ENCODE peak calls at places on chromosomes 5 and 9, in seven cellular contexts. One of them, this sample, is unnamed.

GRCh38 chr5:93874080-93874479 is 132.7 kb upstream of the POU5F2 start:
- DNase-seq in nephron progenitor cell: no peak
- DNase-seq in lower leg skin: no peak
- DNase-seq in A549: no peak
- DNase-seq in HFFc6: peak
- DNase-seq in right lobe of liver: no peak
- DNase-seq in foreskin fibroblast: peak
- DNase-seq in this sample: no peak

GRCh38 chr5:154097031-154097430 is 58.3 kb downstream of the MFAP3 start:
- DNase-seq in nephron progenitor cell: peak
- DNase-seq in lower leg skin: no peak
- DNase-seq in A549: no peak
- DNase-seq in HFFc6: no peak
- DNase-seq in right lobe of liver: no peak
- DNase-seq in foreskin fibroblast: no peak
- DNase-seq in this sample: no peak

GRCh38 chr5:6183391-6184390 is 194.7 kb downstream of the MED10 start:
- DNase-seq in nephron progenitor cell: no peak
- DNase-seq in lower leg skin: peak
- DNase-seq in A549: no peak
- DNase-seq in HFFc6: no peak
- DNase-seq in right lobe of liver: no peak
- DNase-seq in foreskin fibroblast: no peak
- DNase-seq in this sample: no peak

GRCh38 chr9:16532681-16533450 is 337.6 kb downstream of the BNC2 start:
- DNase-seq in nephron progenitor cell: no peak
- DNase-seq in lower leg skin: no peak
- DNase-seq in A549: peak
- DNase-seq in HFFc6: peak
- DNase-seq in right lobe of liver: no peak
- DNase-seq in foreskin fibroblast: peak
- DNase-seq in this sample: no peak

GRCh38 chr9:131697097-131697496 is 42.8 kb downstream of the RAPGEF1 start:
- DNase-seq in nephron progenitor cell: peak
- DNase-seq in lower leg skin: peak
- DNase-seq in A549: no peak
- DNase-seq in HFFc6: no peak
- DNase-seq in right lobe of liver: no peak
- DNase-seq in foreskin fibroblast: no peak
- DNase-seq in this sample: no peak

GRCh38 chr9:13279284-13280162 is at the start of gene MPDZ:
- DNase-seq in nephron progenitor cell: peak
- DNase-seq in lower leg skin: peak
- DNase-seq in A549: peak
- DNase-seq in HFFc6: peak
- DNase-seq in right lobe of liver: peak
- DNase-seq in foreskin fibroblast: peak
- DNase-seq in this sample: peak

GRCh38 chr5:179246227-179246626 is 99.0 kb downstream of the ADAMTS2 start:
- DNase-seq in nephron progenitor cell: no peak
- DNase-seq in lower leg skin: no peak
- DNase-seq in A549: no peak
- DNase-seq in HFFc6: no peak
- DNase-seq in right lobe of liver: no peak
- DNase-seq in foreskin fibroblast: no peak
- DNase-seq in this sample: no peak

GRCh38 chr9:128940271-128940921 is 7.0 kb downstream of the DOLK start:
- DNase-seq in nephron progenitor cell: peak
- DNase-seq in lower leg skin: peak
- DNase-seq in A549: no peak
- DNase-seq in HFFc6: no peak
- DNase-seq in right lobe of liver: no peak
- DNase-seq in foreskin fibroblast: no peak
- DNase-seq in this sample: no peak

GRCh38 chr9:125990186-125990792 is 243.1 kb downstream of the PBX3 start:
- DNase-seq in nephron progenitor cell: no peak
- DNase-seq in lower leg skin: peak
- DNase-seq in A549: no peak
- DNase-seq in HFFc6: no peak
- DNase-seq in right lobe of liver: peak
- DNase-seq in foreskin fibroblast: no peak
- DNase-seq in this sample: no peak

GRCh38 chr9:73118297-73118696 is 33.4 kb upstream of the ANXA1 start:
- DNase-seq in nephron progenitor cell: no peak
- DNase-seq in lower leg skin: no peak
- DNase-seq in A549: no peak
- DNase-seq in HFFc6: no peak
- DNase-seq in right lobe of liver: no peak
- DNase-seq in foreskin fibroblast: no peak
- DNase-seq in this sample: no peak

GRCh38 chr9:19720374-19720773 is 68.5 kb downstream of the SLC24A2 start:
- DNase-seq in nephron progenitor cell: peak
- DNase-seq in lower leg skin: no peak
- DNase-seq in A549: no peak
- DNase-seq in HFFc6: peak
- DNase-seq in right lobe of liver: no peak
- DNase-seq in foreskin fibroblast: no peak
- DNase-seq in this sample: no peak

GRCh38 chr5:68000805-68001204 is 214.8 kb upstream of the PIK3R1 start:
- DNase-seq in nephron progenitor cell: no peak
- DNase-seq in lower leg skin: no peak
- DNase-seq in A549: no peak
- DNase-seq in HFFc6: no peak
- DNase-seq in right lobe of liver: no peak
- DNase-seq in foreskin fibroblast: peak
- DNase-seq in this sample: no peak

GRCh38 chr5:7881816-7882215 is 12.9 kb downstream of the MTRR start:
- DNase-seq in nephron progenitor cell: no peak
- DNase-seq in lower leg skin: no peak
- DNase-seq in A549: no peak
- DNase-seq in HFFc6: no peak
- DNase-seq in right lobe of liver: no peak
- DNase-seq in foreskin fibroblast: no peak
- DNase-seq in this sample: no peak

GRCh38 chr5:142014911-142015584 is 2.2 kb upstream of the GNPDA1 start:
- DNase-seq in nephron progenitor cell: peak
- DNase-seq in lower leg skin: no peak
- DNase-seq in A549: peak
- DNase-seq in HFFc6: peak
- DNase-seq in right lobe of liver: no peak
- DNase-seq in foreskin fibroblast: peak
- DNase-seq in this sample: no peak

GRCh38 chr9:13181652-13182051 is 97.8 kb downstream of the MPDZ start:
- DNase-seq in nephron progenitor cell: no peak
- DNase-seq in lower leg skin: no peak
- DNase-seq in A549: peak
- DNase-seq in HFFc6: peak
- DNase-seq in right lobe of liver: no peak
- DNase-seq in foreskin fibroblast: no peak
- DNase-seq in this sample: no peak

GRCh38 chr9:84322830-84323229 is 17.7 kb downstream of the SLC28A3 start:
- DNase-seq in nephron progenitor cell: no peak
- DNase-seq in lower leg skin: no peak
- DNase-seq in A549: no peak
- DNase-seq in HFFc6: peak
- DNase-seq in right lobe of liver: no peak
- DNase-seq in foreskin fibroblast: peak
- DNase-seq in this sample: no peak

GRCh38 chr5:61311836-61312808 is 19.9 kb upstream of the ZSWIM6 start:
- DNase-seq in nephron progenitor cell: no peak
- DNase-seq in lower leg skin: no peak
- DNase-seq in A549: no peak
- DNase-seq in HFFc6: peak
- DNase-seq in right lobe of liver: no peak
- DNase-seq in foreskin fibroblast: peak
- DNase-seq in this sample: no peak

GRCh38 chr5:76500633-76501393 is 97.7 kb downstream of the IQGAP2 start:
- DNase-seq in nephron progenitor cell: no peak
- DNase-seq in lower leg skin: peak
- DNase-seq in A549: no peak
- DNase-seq in HFFc6: no peak
- DNase-seq in right lobe of liver: no peak
- DNase-seq in foreskin fibroblast: no peak
- DNase-seq in this sample: no peak

GRCh38 chr9:75265525-75265972 is 177.2 kb downstream of the OSTF1 start:
- DNase-seq in nephron progenitor cell: peak
- DNase-seq in lower leg skin: no peak
- DNase-seq in A549: peak
- DNase-seq in HFFc6: peak
- DNase-seq in right lobe of liver: no peak
- DNase-seq in foreskin fibroblast: peak
- DNase-seq in this sample: peak

GRCh38 chr5:156326718-156327259 is at the start of gene SGCD:
- DNase-seq in nephron progenitor cell: peak
- DNase-seq in lower leg skin: peak
- DNase-seq in A549: peak
- DNase-seq in HFFc6: peak
- DNase-seq in right lobe of liver: no peak
- DNase-seq in foreskin fibroblast: peak
- DNase-seq in this sample: peak

GRCh38 chr5:71939452-71939932 is 167.8 kb upstream of the MAP1B start:
- DNase-seq in nephron progenitor cell: no peak
- DNase-seq in lower leg skin: no peak
- DNase-seq in A549: peak
- DNase-seq in HFFc6: no peak
- DNase-seq in right lobe of liver: no peak
- DNase-seq in foreskin fibroblast: no peak
- DNase-seq in this sample: peak

GRCh38 chr9:96661711-96662110 is 6.6 kb upstream of the PRXL2C start:
- DNase-seq in nephron progenitor cell: no peak
- DNase-seq in lower leg skin: no peak
- DNase-seq in A549: no peak
- DNase-seq in HFFc6: peak
- DNase-seq in right lobe of liver: no peak
- DNase-seq in foreskin fibroblast: no peak
- DNase-seq in this sample: no peak

GRCh38 chr5:177113566-177114424 is 19.8 kb upstream of the NSD1 start:
- DNase-seq in nephron progenitor cell: peak
- DNase-seq in lower leg skin: peak
- DNase-seq in A549: peak
- DNase-seq in HFFc6: peak
- DNase-seq in right lobe of liver: peak
- DNase-seq in foreskin fibroblast: peak
- DNase-seq in this sample: peak

GRCh38 chr5:26582350-26583040 is 455.9 kb downstream of the CDH9 start:
- DNase-seq in nephron progenitor cell: no peak
- DNase-seq in lower leg skin: no peak
- DNase-seq in A549: no peak
- DNase-seq in HFFc6: no peak
- DNase-seq in right lobe of liver: no peak
- DNase-seq in foreskin fibroblast: no peak
- DNase-seq in this sample: no peak

GRCh38 chr9:122144836-122145235 is 14.7 kb downstream of the NDUFA8 start:
- DNase-seq in nephron progenitor cell: no peak
- DNase-seq in lower leg skin: no peak
- DNase-seq in A549: no peak
- DNase-seq in HFFc6: peak
- DNase-seq in right lobe of liver: no peak
- DNase-seq in foreskin fibroblast: no peak
- DNase-seq in this sample: no peak
- TF ChIP-seq CTCF in nephron progenitor cell: no peak
- TF ChIP-seq CTCF in lower leg skin: no peak
- TF ChIP-seq CTCF in A549: peak
- TF ChIP-seq CTCF in HFFc6: peak
- TF ChIP-seq CTCF in right lobe of liver: no peak
- TF ChIP-seq CTCF in foreskin fibroblast: peak
- TF ChIP-seq CTCF in this sample: no peak

DNA sequence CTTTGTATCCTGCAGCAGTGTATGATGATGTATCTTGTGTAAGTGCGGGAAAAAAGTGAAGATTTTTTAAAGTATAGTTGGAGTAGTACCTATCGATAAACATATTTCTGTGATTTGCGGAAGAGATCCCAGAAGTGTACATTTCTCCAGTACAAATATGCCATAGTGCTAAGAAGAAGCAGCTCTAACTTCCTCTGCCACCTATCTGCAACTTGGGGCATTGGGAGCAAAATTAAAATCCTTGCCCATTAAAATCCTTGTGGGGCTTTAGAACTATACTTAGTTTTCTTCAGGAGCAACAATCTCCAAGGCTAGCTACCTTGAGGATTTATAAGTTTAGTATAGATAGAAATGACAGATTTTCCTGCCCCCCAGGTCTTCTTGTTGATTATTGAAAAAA is 123.7 kb downstream of the VCAN start:
- DNase-seq in nephron progenitor cell: no peak
- DNase-seq in lower leg skin: no peak
- DNase-seq in A549: no peak
- DNase-seq in HFFc6: no peak
- DNase-seq in right lobe of liver: no peak
- DNase-seq in foreskin fibroblast: no peak
- DNase-seq in this sample: no peak
- TF ChIP-seq CTCF in nephron progenitor cell: no peak
- TF ChIP-seq CTCF in lower leg skin: no peak
- TF ChIP-seq CTCF in A549: no peak
- TF ChIP-seq CTCF in HFFc6: peak
- TF ChIP-seq CTCF in right lobe of liver: no peak
- TF ChIP-seq CTCF in foreskin fibroblast: peak
- TF ChIP-seq CTCF in this sample: no peak

GRCh38 chr9:69207503-69207902 is 33.4 kb downstream of the TJP2 start:
- DNase-seq in nephron progenitor cell: no peak
- DNase-seq in lower leg skin: no peak
- DNase-seq in A549: no peak
- DNase-seq in HFFc6: no peak
- DNase-seq in right lobe of liver: no peak
- DNase-seq in foreskin fibroblast: no peak
- DNase-seq in this sample: no peak
- TF ChIP-seq CTCF in nephron progenitor cell: no peak
- TF ChIP-seq CTCF in lower leg skin: no peak
- TF ChIP-seq CTCF in A549: no peak
- TF ChIP-seq CTCF in HFFc6: no peak
- TF ChIP-seq CTCF in right lobe of liver: no peak
- TF ChIP-seq CTCF in foreskin fibroblast: no peak
- TF ChIP-seq CTCF in this sample: no peak

GRCh38 chr9:121930970-121931369 is 162.1 kb downstream of the TTLL11 start:
- DNase-seq in nephron progenitor cell: no peak
- DNase-seq in lower leg skin: no peak
- DNase-seq in A549: no peak
- DNase-seq in HFFc6: no peak
- DNase-seq in right lobe of liver: peak
- DNase-seq in foreskin fibroblast: no peak
- DNase-seq in this sample: no peak

GRCh38 chr9:121937248-121937647 is 155.9 kb downstream of the TTLL11 start:
- DNase-seq in nephron progenitor cell: no peak
- DNase-seq in lower leg skin: no peak
- DNase-seq in A549: no peak
- DNase-seq in HFFc6: no peak
- DNase-seq in right lobe of liver: no peak
- DNase-seq in foreskin fibroblast: no peak
- DNase-seq in this sample: no peak

GRCh38 chr9:121938621-121939020 is 154.5 kb downstream of the TTLL11 start:
- DNase-seq in nephron progenitor cell: no peak
- DNase-seq in lower leg skin: no peak
- DNase-seq in A549: no peak
- DNase-seq in HFFc6: no peak
- DNase-seq in right lobe of liver: no peak
- DNase-seq in foreskin fibroblast: no peak
- DNase-seq in this sample: no peak

GRCh38 chr9:121939643-121940042 is 153.5 kb downstream of the TTLL11 start:
- DNase-seq in nephron progenitor cell: no peak
- DNase-seq in lower leg skin: no peak
- DNase-seq in A549: no peak
- DNase-seq in HFFc6: no peak
- DNase-seq in right lobe of liver: no peak
- DNase-seq in foreskin fibroblast: no peak
- DNase-seq in this sample: no peak

GRCh38 chr9:121935744-121936143 is 157.4 kb downstream of the TTLL11 start:
- DNase-seq in nephron progenitor cell: peak
- DNase-seq in lower leg skin: no peak
- DNase-seq in A549: no peak
- DNase-seq in HFFc6: no peak
- DNase-seq in right lobe of liver: no peak
- DNase-seq in foreskin fibroblast: no peak
- DNase-seq in this sample: no peak
- TF ChIP-seq CTCF in nephron progenitor cell: no peak
- TF ChIP-seq CTCF in lower leg skin: no peak
- TF ChIP-seq CTCF in A549: no peak
- TF ChIP-seq CTCF in HFFc6: no peak
- TF ChIP-seq CTCF in right lobe of liver: no peak
- TF ChIP-seq CTCF in foreskin fibroblast: no peak
- TF ChIP-seq CTCF in this sample: no peak

This sample was measured in glutamatergic neuron.